ENCODE peak calls at places on chromosome 14, in six cellular contexts. One of them, this sample, is unnamed.
A peak's percentile ranks its signal among the peaks of the same experiment; 100 is the strongest.

GRCh38 chr14:73381379-73382013 is 76.8 kb downstream of the NUMB start:
- DNase-seq in mucosa of descending colon: no peak
- DNase-seq in astrocyte: no peak
- DNase-seq in IMR-90: no peak
- DNase-seq in A549: no peak
- DNase-seq in left ventricle myocardium inferior: no peak
- DNase-seq in this sample: no peak

GRCh38 chr14:92686411-92686762 is 62.0 kb downstream of the LGMN start:
- DNase-seq in mucosa of descending colon: no peak
- DNase-seq in astrocyte: no peak
- DNase-seq in IMR-90: no peak
- DNase-seq in A549: no peak
- DNase-seq in left ventricle myocardium inferior: no peak
- DNase-seq in this sample: no peak

GRCh38 chr14:102778616-102779351 is 1.5 kb downstream of the TRAF3 start:
- DNase-seq in mucosa of descending colon: no peak
- DNase-seq in astrocyte: no peak
- DNase-seq in IMR-90: peak; percentile 19
- DNase-seq in A549: no peak
- DNase-seq in left ventricle myocardium inferior: no peak
- DNase-seq in this sample: no peak

GRCh38 chr14:34199585-34199984 is 248.7 kb upstream of the EGLN3 start:
- DNase-seq in mucosa of descending colon: no peak
- DNase-seq in astrocyte: peak; percentile 99
- DNase-seq in IMR-90: peak; percentile 46
- DNase-seq in A549: no peak
- DNase-seq in left ventricle myocardium inferior: no peak
- DNase-seq in this sample: peak; percentile 6

GRCh38 chr14:101970830-101971400 is 6.5 kb downstream of the DYNC1H1 start:
- DNase-seq in mucosa of descending colon: no peak
- DNase-seq in astrocyte: no peak
- DNase-seq in IMR-90: no peak
- DNase-seq in A549: no peak
- DNase-seq in left ventricle myocardium inferior: no peak
- DNase-seq in this sample: no peak

GRCh38 chr14:59849371-59850130 is 21.0 kb downstream of the RTN1 start:
- DNase-seq in mucosa of descending colon: no peak
- DNase-seq in astrocyte: no peak
- DNase-seq in IMR-90: no peak
- DNase-seq in A549: no peak
- DNase-seq in left ventricle myocardium inferior: no peak
- DNase-seq in this sample: no peak

GRCh38 chr14:65222434-65222833 is 120.1 kb upstream of the MAX start:
- DNase-seq in mucosa of descending colon: peak; percentile 74
- DNase-seq in astrocyte: peak; percentile 40
- DNase-seq in IMR-90: peak; percentile 66
- DNase-seq in A549: peak; percentile 53
- DNase-seq in left ventricle myocardium inferior: peak; percentile 28
- DNase-seq in this sample: peak; percentile 56

GRCh38 chr14:50944647-50945413 is 547 bp upstream of the PYGL start:
- DNase-seq in mucosa of descending colon: peak; percentile 77
- DNase-seq in astrocyte: peak; percentile 33
- DNase-seq in IMR-90: peak; percentile 35
- DNase-seq in A549: peak; percentile 75
- DNase-seq in left ventricle myocardium inferior: peak; percentile 52
- DNase-seq in this sample: no peak

GRCh38 chr14:68157971-68158371 is 338.4 kb downstream of the RAD51B start:
- DNase-seq in mucosa of descending colon: no peak
- DNase-seq in astrocyte: no peak
- DNase-seq in IMR-90: peak; percentile 41
- DNase-seq in A549: no peak
- DNase-seq in left ventricle myocardium inferior: no peak
- DNase-seq in this sample: no peak

GRCh38 chr14:105419055-105419304 is 647 bp upstream of the MTA1 start:
- DNase-seq in mucosa of descending colon: no peak
- DNase-seq in astrocyte: no peak
- DNase-seq in IMR-90: no peak
- DNase-seq in A549: no peak
- DNase-seq in left ventricle myocardium inferior: no peak
- DNase-seq in this sample: no peak

GRCh38 chr14:36661506-36662257 is at the start of gene PAX9:
- DNase-seq in mucosa of descending colon: peak; percentile 93
- DNase-seq in astrocyte: peak; percentile 44
- DNase-seq in IMR-90: peak; percentile 41
- DNase-seq in A549: peak; percentile 91
- DNase-seq in left ventricle myocardium inferior: peak; percentile 54
- DNase-seq in this sample: peak; percentile 95

GRCh38 chr14:34211732-34212131 is 250.3 kb downstream of the SPTSSA start:
- DNase-seq in mucosa of descending colon: no peak
- DNase-seq in astrocyte: peak; percentile 41
- DNase-seq in IMR-90: no peak
- DNase-seq in A549: no peak
- DNase-seq in left ventricle myocardium inferior: no peak
- DNase-seq in this sample: no peak

DNA sequence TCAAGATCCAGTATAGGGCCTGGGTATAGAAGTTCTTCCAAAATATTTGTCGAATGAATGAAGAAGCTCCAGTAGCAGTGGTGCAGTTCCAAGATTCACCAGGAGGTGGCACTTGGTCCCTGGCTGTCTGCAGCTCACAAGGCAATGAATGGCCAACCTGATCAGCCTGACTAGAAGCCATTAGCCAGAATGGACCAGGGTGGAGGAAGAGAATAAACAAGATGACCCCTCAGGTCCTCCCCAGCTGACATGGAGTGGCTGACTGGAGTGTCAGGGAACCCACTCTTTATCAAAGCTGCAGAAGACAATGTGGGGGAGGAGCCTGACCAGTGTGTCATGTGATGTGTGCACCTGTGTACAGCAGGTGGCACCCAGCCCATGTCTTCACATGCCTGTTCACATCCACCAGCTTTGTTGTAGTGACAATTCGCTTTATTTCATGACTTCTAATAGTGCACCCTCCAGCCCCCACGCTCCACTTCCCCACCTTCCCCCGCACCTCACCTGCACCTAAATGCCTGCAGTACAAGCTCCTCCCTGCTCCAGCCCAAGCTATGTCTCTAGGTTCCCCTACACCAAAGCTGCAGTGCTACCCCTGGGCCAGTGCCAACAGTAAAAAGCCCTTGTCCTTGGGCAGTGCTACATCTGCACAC is 3.0 kb downstream of the LTBP2 start:
- DNase-seq in mucosa of descending colon: peak; percentile 82
- DNase-seq in astrocyte: peak; percentile 63
- DNase-seq in IMR-90: peak; percentile 89
- DNase-seq in A549: peak; percentile 86
- DNase-seq in left ventricle myocardium inferior: peak; percentile 86
- DNase-seq in this sample: peak; percentile 73
- H3K4me3 ChIP-seq in mucosa of descending colon: no peak overlapping the region
- H3K4me3 ChIP-seq in astrocyte: peak overlapping the region; percentile 71
- H3K4me3 ChIP-seq in IMR-90: no peak overlapping the region
- H3K4me3 ChIP-seq in A549: no peak overlapping the region
- H3K4me3 ChIP-seq in left ventricle myocardium inferior: peak overlapping the region; percentile 83
- H3K4me3 ChIP-seq in this sample: no peak overlapping the region

GRCh38 chr14:90829677-90830076 is 13.4 kb upstream of the TTC7B start:
- DNase-seq in mucosa of descending colon: no peak
- DNase-seq in astrocyte: no peak
- DNase-seq in IMR-90: no peak
- DNase-seq in A549: no peak
- DNase-seq in left ventricle myocardium inferior: no peak
- DNase-seq in this sample: no peak

GRCh38 chr14:90827919-90828610 is 11.8 kb upstream of the TTC7B start:
- DNase-seq in mucosa of descending colon: peak; percentile 96
- DNase-seq in astrocyte: peak; percentile 68
- DNase-seq in IMR-90: peak; percentile 76
- DNase-seq in A549: peak; percentile 81
- DNase-seq in left ventricle myocardium inferior: peak; percentile 95
- DNase-seq in this sample: peak; percentile 80

GRCh38 chr14:90830931-90831701 is 14.9 kb upstream of the TTC7B start:
- DNase-seq in mucosa of descending colon: no peak
- DNase-seq in astrocyte: no peak
- DNase-seq in IMR-90: no peak
- DNase-seq in A549: no peak
- DNase-seq in left ventricle myocardium inferior: no peak
- DNase-seq in this sample: no peak

GRCh38 chr14:90831821-90832220 is 15.6 kb upstream of the TTC7B start:
- DNase-seq in mucosa of descending colon: no peak
- DNase-seq in astrocyte: no peak
- DNase-seq in IMR-90: no peak
- DNase-seq in A549: no peak
- DNase-seq in left ventricle myocardium inferior: no peak
- DNase-seq in this sample: no peak

DNA sequence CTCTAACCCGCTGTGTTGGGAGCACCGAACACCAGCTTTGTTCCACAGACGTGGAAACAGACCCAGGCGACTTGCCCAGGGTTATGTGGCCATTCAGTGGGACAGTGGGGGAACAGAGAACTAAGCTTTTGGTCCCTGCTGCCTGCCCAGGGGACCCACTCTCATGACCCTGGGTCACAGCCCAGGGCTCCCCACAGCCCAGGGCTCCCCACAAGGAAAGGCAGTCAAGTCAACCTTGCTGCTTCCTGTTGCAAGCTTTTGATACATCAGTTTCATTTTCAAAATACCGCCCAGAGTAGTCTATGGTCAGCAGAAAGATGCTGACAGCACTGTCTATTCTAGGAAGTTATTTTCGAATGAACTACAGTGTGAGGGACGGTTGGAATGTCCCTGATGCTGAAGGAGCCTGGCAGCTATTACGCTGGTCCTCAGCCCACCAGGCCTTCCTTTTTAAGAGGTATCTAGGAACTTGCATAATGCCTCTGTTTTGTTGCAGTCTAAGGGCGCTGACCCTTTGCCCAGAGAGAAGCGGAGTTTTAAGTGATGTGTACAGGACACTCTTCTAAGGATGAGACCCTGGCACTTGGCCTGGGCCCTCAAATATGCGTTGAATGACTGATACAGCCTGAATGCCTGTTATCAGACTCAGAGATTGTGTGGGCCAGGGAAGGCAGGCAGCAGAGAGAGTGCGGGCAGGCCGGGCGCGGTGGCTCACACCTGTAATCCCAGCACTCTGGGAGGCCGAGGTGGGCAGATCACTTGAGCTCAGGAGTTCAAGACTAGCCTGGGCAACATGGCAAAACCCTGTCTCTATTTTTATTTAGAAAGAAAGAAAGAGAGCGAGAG is 12.6 kb upstream of the TTC7B start:
- DNase-seq in mucosa of descending colon: peak; percentile 40
- DNase-seq in astrocyte: no peak
- DNase-seq in IMR-90: no peak
- DNase-seq in A549: no peak
- DNase-seq in left ventricle myocardium inferior: no peak
- DNase-seq in this sample: no peak
- H3K4me3 ChIP-seq in mucosa of descending colon: no peak overlapping the region
- H3K4me3 ChIP-seq in astrocyte: peak overlapping the region; percentile 35
- H3K4me3 ChIP-seq in IMR-90: peak overlapping the region; percentile 25
- H3K4me3 ChIP-seq in A549: peak overlapping the region; percentile 20
- H3K4me3 ChIP-seq in left ventricle myocardium inferior: peak overlapping the region; percentile 61
- H3K4me3 ChIP-seq in this sample: peak overlapping the region; percentile 29

GRCh38 chr14:39108791-39109190 is 5.3 kb upstream of the GEMIN2 start:
- DNase-seq in mucosa of descending colon: no peak
- DNase-seq in astrocyte: no peak
- DNase-seq in IMR-90: no peak
- DNase-seq in A549: no peak
- DNase-seq in left ventricle myocardium inferior: no peak
- DNase-seq in this sample: no peak

GRCh38 chr14:39102265-39102968 is 618 bp downstream of the SEC23A start:
- DNase-seq in mucosa of descending colon: peak; percentile 75
- DNase-seq in astrocyte: peak; percentile 29
- DNase-seq in IMR-90: peak; percentile 44
- DNase-seq in A549: peak; percentile 71
- DNase-seq in left ventricle myocardium inferior: peak; percentile 20
- DNase-seq in this sample: no peak

GRCh38 chr14:39107624-39108023 is 4.6 kb upstream of the SEC23A start:
- DNase-seq in mucosa of descending colon: no peak
- DNase-seq in astrocyte: peak; percentile 39
- DNase-seq in IMR-90: peak; percentile 55
- DNase-seq in A549: peak; percentile 44
- DNase-seq in left ventricle myocardium inferior: no peak
- DNase-seq in this sample: peak; percentile 44

GRCh38 chr14:39099748-39100147 is 3.3 kb downstream of the SEC23A start:
- DNase-seq in mucosa of descending colon: no peak
- DNase-seq in astrocyte: no peak
- DNase-seq in IMR-90: no peak
- DNase-seq in A549: no peak
- DNase-seq in left ventricle myocardium inferior: no peak
- DNase-seq in this sample: no peak

DNA sequence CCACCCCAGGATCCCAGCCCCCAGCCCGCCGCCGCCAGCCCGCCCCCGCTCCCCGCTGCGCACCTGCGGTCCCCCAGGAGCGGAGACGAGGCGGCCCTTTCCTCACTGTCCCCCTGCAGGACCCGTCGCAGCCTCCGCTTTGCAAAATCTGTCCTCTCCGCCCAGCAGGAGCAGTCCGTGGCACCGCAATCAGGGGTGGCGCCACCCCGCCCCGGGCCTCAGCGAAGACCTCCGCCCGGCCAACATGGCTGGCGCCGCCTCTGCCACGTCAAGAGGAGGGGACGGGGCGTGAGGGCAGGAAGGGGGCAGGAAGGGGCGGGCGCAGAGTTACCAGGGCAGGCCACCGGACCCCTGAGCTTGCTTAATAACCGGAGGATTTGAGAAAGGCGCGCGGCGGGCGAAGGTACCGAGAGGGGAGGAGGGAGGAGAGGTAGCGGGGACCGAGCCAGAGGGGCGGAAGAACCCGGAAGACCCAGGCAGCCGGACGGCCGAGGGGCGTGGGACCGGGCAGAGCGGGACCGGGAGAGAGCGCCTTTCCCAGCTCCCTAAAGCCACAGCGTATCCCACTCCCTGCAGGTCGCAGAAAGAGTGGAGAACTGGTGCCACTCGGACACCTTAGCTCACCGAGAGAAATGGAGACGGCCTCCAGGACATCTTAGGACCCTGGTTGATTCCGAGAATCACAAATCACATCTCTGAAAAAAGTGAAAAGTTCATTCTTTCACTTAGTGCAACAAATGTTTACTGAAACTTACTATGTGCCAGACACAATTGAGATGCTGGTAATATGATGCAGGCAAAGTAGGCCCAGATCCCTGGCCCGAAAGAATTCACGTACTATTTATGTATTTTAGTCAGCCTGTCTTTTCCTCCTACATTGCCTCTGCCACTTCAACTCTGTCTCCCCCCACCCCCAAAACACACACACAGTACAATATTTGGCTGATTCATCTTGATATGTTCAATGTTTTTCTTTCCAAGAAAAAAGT is at the start of gene SEC23A:
- DNase-seq in mucosa of descending colon: peak; percentile 95
- DNase-seq in astrocyte: peak; percentile 80
- DNase-seq in IMR-90: peak; percentile 83
- DNase-seq in A549: peak; percentile 92
- DNase-seq in left ventricle myocardium inferior: peak; percentile 93
- DNase-seq in this sample: peak; percentile 63
- H3K4me3 ChIP-seq in mucosa of descending colon: peak within 1 kb of the TSS; percentile 78
- H3K4me3 ChIP-seq in astrocyte: peak within 1 kb of the TSS; percentile 95
- H3K4me3 ChIP-seq in IMR-90: peak within 1 kb of the TSS; percentile 80
- H3K4me3 ChIP-seq in A549: peak within 1 kb of the TSS; percentile 90
- H3K4me3 ChIP-seq in left ventricle myocardium inferior: peak within 1 kb of the TSS; percentile 95
- H3K4me3 ChIP-seq in this sample: peak within 1 kb of the TSS; percentile 95

DNA sequence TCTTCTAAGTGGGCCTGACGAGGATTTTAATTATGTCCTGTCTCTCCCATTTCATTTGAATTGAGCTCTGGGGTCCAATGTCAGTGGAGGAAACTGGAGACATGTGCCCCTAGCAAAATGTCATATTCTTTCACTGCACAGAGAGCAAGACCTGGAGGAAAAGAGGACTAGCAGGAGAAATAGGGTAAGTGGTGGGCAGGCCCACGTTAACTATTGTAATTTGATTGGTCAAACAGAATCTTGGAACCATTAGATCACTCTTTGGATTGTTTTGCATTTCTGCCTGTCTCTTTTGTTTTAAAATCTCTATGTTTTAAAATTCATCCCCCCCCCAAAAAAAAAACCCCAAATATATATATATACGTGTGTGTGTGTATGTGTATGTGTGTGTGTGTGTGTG is 113.9 kb upstream of the PELI2 start:
- DNase-seq in mucosa of descending colon: no peak
- DNase-seq in astrocyte: no peak
- DNase-seq in IMR-90: no peak
- DNase-seq in A549: no peak
- DNase-seq in left ventricle myocardium inferior: no peak
- DNase-seq in this sample: no peak
- H3K4me3 ChIP-seq in mucosa of descending colon: no peak overlapping the region
- H3K4me3 ChIP-seq in astrocyte: peak overlapping the region; percentile 37
- H3K4me3 ChIP-seq in IMR-90: no peak overlapping the region
- H3K4me3 ChIP-seq in A549: no peak overlapping the region
- H3K4me3 ChIP-seq in left ventricle myocardium inferior: peak overlapping the region; percentile 44
- H3K4me3 ChIP-seq in this sample: no peak overlapping the region

This sample was measured in Jurkat, Clone E6-1.